ENCODE peak calls at places on chromosomes 4 and X, in nine cellular contexts. One of them, this sample, is unnamed.

GRCh38 chr4:47668810-47669408 is 169.0 kb downstream of the CORIN start:
- DNase-seq in NB4: peak; percentile 67
- DNase-seq in psoas muscle: no peak
- DNase-seq in mesothelial cell of epicardium: no peak
- DNase-seq in brain microvascular endothelial cell: peak; percentile 53
- DNase-seq in suprapubic skin: no peak
- DNase-seq in upper lobe of right lung: no peak
- DNase-seq in hepatocyte: peak; percentile 70
- DNase-seq in AG09319: peak; percentile 29
- DNase-seq in this sample: no peak

GRCh38 chr4:175745340-175745739 is 66.7 kb downstream of the GPM6A start:
- DNase-seq in NB4: no peak
- DNase-seq in psoas muscle: no peak
- DNase-seq in mesothelial cell of epicardium: no peak
- DNase-seq in brain microvascular endothelial cell: no peak
- DNase-seq in suprapubic skin: no peak
- DNase-seq in upper lobe of right lung: no peak
- DNase-seq in hepatocyte: no peak
- DNase-seq in AG09319: no peak
- DNase-seq in this sample: no peak

GRCh38 chr4:52915730-52916129 is 53.6 kb downstream of the RASL11B start:
- DNase-seq in NB4: no peak
- DNase-seq in psoas muscle: no peak
- DNase-seq in mesothelial cell of epicardium: no peak
- DNase-seq in brain microvascular endothelial cell: no peak
- DNase-seq in suprapubic skin: no peak
- DNase-seq in upper lobe of right lung: no peak
- DNase-seq in hepatocyte: no peak
- DNase-seq in AG09319: no peak
- DNase-seq in this sample: no peak

GRCh38 chrX:120749141-120749846 is 119.4 kb upstream of the C1GALT1C1 start:
- DNase-seq in NB4: peak; percentile 51
- DNase-seq in psoas muscle: no peak
- DNase-seq in mesothelial cell of epicardium: no peak
- DNase-seq in brain microvascular endothelial cell: no peak
- DNase-seq in suprapubic skin: no peak
- DNase-seq in upper lobe of right lung: no peak
- DNase-seq in hepatocyte: no peak
- DNase-seq in AG09319: no peak
- DNase-seq in this sample: no peak

GRCh38 chr4:82629238-82630000 is 67.6 kb upstream of the TMEM150C start:
- DNase-seq in NB4: no peak
- DNase-seq in psoas muscle: no peak
- DNase-seq in mesothelial cell of epicardium: no peak
- DNase-seq in brain microvascular endothelial cell: no peak
- DNase-seq in suprapubic skin: no peak
- DNase-seq in upper lobe of right lung: no peak
- DNase-seq in hepatocyte: no peak
- DNase-seq in AG09319: no peak
- DNase-seq in this sample: no peak

GRCh38 chr4:71231073-71231752 is 107.6 kb upstream of the SLC4A4 start:
- DNase-seq in NB4: no peak
- DNase-seq in psoas muscle: peak; percentile 86
- DNase-seq in mesothelial cell of epicardium: no peak
- DNase-seq in brain microvascular endothelial cell: peak; percentile 33
- DNase-seq in suprapubic skin: peak; percentile 78
- DNase-seq in upper lobe of right lung: peak; percentile 93
- DNase-seq in hepatocyte: peak; percentile 33
- DNase-seq in AG09319: peak; percentile 73
- DNase-seq in this sample: no peak

GRCh38 chr4:58061967-58062366 is 951.8 kb upstream of the IGFBP7 start:
- DNase-seq in NB4: peak; percentile 15
- DNase-seq in psoas muscle: no peak
- DNase-seq in mesothelial cell of epicardium: no peak
- DNase-seq in brain microvascular endothelial cell: no peak
- DNase-seq in suprapubic skin: no peak
- DNase-seq in upper lobe of right lung: no peak
- DNase-seq in hepatocyte: no peak
- DNase-seq in AG09319: no peak
- DNase-seq in this sample: no peak

GRCh38 chr4:185144601-185145240 is 1.7 kb downstream of the SLC25A4 start:
- DNase-seq in NB4: no peak
- DNase-seq in psoas muscle: peak; percentile 23
- DNase-seq in mesothelial cell of epicardium: no peak
- DNase-seq in brain microvascular endothelial cell: no peak
- DNase-seq in suprapubic skin: no peak
- DNase-seq in upper lobe of right lung: no peak
- DNase-seq in hepatocyte: no peak
- DNase-seq in AG09319: no peak
- DNase-seq in this sample: no peak

GRCh38 chr4:174503079-174503724 is 19.1 kb downstream of the HPGD start:
- DNase-seq in NB4: no peak
- DNase-seq in psoas muscle: no peak
- DNase-seq in mesothelial cell of epicardium: no peak
- DNase-seq in brain microvascular endothelial cell: no peak
- DNase-seq in suprapubic skin: no peak
- DNase-seq in upper lobe of right lung: no peak
- DNase-seq in hepatocyte: no peak
- DNase-seq in AG09319: no peak
- DNase-seq in this sample: no peak
- TF ChIP-seq CTCF in NB4: no peak
- TF ChIP-seq CTCF in psoas muscle: no peak
- TF ChIP-seq CTCF in mesothelial cell of epicardium: no peak
- TF ChIP-seq CTCF in brain microvascular endothelial cell: no peak
- TF ChIP-seq CTCF in suprapubic skin: no peak
- TF ChIP-seq CTCF in upper lobe of right lung: no peak
- TF ChIP-seq CTCF in hepatocyte: no peak
- TF ChIP-seq CTCF in AG09319: no peak
- TF ChIP-seq CTCF in this sample: no peak

DNA sequence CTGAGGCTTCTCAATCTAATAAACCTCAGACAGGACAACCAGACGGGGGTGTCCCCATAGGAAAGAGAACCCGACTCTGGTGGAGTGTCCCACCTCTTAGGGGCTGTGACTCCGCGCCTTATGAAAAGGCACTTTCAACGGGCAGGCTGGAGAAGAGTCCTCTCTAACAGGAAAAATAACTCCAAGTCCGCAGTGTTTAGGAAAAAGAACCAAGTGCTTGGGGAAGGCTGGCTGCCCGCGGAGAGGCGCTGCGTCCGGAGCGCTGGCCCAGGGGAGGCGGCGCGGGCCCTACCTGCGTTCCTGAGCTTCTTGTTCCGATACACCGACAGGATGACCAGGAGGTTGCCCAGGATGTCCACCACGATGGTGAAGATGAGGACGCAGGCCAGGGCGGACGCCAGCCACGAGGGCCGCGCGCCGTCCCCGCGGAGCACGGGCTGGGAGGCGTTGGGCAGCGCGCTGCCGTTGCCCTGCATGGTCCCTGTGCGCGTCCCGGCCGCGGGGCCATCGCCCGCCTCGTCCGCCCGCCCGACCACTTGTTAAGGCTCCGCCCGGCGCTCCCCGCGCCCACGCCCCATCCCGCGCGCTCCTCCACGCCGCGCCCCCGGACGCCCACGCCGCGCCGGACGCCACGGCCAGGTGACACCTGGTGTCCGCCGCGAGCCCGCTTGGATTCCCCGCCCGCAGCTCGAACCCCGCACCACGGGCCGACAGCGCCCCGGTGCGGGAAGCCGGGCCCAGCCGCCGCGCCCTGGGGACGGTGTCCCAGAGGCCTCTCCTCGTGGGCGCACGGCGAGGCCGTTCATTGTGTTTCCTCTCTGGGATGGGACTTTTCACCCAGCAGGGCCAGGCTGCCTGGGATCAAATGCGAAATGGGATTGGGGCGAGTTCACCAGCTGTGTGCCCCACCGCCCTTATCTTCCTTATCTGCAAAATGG is at the start of gene MTNR1A:
- DNase-seq in NB4: no peak
- DNase-seq in psoas muscle: no peak
- DNase-seq in mesothelial cell of epicardium: peak; percentile 46
- DNase-seq in brain microvascular endothelial cell: no peak
- DNase-seq in suprapubic skin: no peak
- DNase-seq in upper lobe of right lung: no peak
- DNase-seq in hepatocyte: peak; percentile 48
- DNase-seq in AG09319: no peak
- DNase-seq in this sample: no peak
- TF ChIP-seq CTCF in NB4: no peak
- TF ChIP-seq CTCF in psoas muscle: no peak
- TF ChIP-seq CTCF in mesothelial cell of epicardium: no peak
- TF ChIP-seq CTCF in brain microvascular endothelial cell: no peak
- TF ChIP-seq CTCF in suprapubic skin: no peak
- TF ChIP-seq CTCF in upper lobe of right lung: no peak
- TF ChIP-seq CTCF in hepatocyte: no peak
- TF ChIP-seq CTCF in AG09319: no peak
- TF ChIP-seq CTCF in this sample: peak; percentile 59

DNA sequence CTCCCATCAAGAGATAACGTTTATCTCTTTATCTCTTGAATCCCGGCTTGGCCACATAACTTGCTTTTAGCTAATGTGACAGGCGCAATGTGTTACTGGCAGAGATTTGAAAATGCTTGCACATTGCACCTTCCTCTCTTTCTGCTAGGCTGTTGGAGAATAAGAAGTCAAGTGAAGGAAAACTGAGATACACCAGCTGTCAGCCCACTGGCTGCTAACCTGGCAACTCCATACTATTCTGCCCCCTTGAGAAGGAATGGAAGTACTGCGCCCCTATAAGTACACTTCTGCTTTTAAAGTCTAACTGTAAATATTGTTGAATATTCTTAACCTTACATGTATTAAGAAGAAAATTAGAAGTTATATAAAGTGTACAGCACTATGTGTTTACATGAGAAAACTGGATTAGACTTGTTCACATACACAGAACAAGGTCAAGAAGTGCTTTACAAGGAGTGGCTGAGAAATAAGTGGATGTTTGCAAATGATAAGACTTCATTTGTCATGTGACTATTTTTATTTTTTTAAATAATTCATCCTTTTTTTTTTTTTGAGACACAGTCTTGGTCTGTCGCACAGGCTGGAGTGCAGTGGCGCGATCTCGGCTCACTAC is 424.5 kb upstream of the CTSO start:
- DNase-seq in NB4: peak; percentile 45
- DNase-seq in psoas muscle: no peak
- DNase-seq in mesothelial cell of epicardium: no peak
- DNase-seq in brain microvascular endothelial cell: peak; percentile 38
- DNase-seq in suprapubic skin: no peak
- DNase-seq in upper lobe of right lung: no peak
- DNase-seq in hepatocyte: peak; percentile 58
- DNase-seq in AG09319: no peak
- DNase-seq in this sample: no peak
- TF ChIP-seq CTCF in NB4: peak; percentile 19
- TF ChIP-seq CTCF in psoas muscle: peak; percentile 13
- TF ChIP-seq CTCF in mesothelial cell of epicardium: peak; percentile 34
- TF ChIP-seq CTCF in brain microvascular endothelial cell: peak; percentile 51
- TF ChIP-seq CTCF in suprapubic skin: no peak
- TF ChIP-seq CTCF in upper lobe of right lung: no peak
- TF ChIP-seq CTCF in hepatocyte: peak; percentile 56
- TF ChIP-seq CTCF in AG09319: peak; percentile 46
- TF ChIP-seq CTCF in this sample: peak; percentile 76

DNA sequence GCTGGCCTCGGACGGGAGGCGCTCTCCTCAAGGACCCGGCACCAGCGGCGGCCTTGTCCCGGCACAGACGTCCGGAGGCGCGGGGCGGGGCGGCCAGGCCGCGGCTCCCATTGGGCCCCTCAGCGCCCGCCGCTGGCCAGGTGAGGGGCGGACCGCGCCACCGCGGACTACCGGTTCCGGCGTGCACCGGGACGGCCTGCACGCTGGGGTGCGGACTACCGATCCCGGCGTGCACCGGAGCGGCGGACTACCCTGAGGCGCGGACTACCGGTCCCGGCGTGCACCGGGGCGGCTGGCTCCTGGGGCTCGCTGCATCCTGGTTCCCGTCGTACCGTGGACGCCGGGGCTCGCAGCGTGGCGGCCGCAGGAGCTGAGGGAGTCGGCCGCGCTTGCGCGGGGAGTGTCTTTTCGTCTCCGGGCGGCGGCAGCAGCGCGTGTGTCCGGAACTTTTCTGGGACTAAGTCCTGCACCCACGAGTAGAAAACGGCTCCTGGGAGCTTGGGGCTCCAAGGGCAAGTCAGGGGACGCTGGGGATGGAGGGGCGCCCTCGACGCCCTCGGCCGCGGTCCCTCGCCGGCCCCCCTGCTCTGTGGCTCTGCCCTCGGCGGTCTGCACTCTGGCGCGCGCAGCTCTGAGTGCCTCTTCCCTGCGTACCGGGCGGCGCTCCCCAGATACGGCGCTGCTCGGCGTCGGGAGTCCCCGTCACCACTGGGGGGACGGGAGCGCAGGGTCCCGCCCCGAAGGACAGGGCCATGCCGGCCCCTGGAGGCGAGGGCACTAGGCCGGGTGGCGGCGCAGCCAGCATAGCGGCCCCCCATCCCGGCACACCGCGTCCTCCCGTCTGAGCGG is at the start of gene LETM1:
- DNase-seq in NB4: peak; percentile 100
- DNase-seq in psoas muscle: peak; percentile 97
- DNase-seq in mesothelial cell of epicardium: peak; percentile 91
- DNase-seq in brain microvascular endothelial cell: peak; percentile 88
- DNase-seq in suprapubic skin: peak; percentile 96
- DNase-seq in upper lobe of right lung: peak; percentile 99
- DNase-seq in hepatocyte: peak; percentile 98
- DNase-seq in AG09319: peak; percentile 90
- DNase-seq in this sample: peak; percentile 99
- TF ChIP-seq CTCF in NB4: peak; percentile 18
- TF ChIP-seq CTCF in psoas muscle: peak; percentile 7
- TF ChIP-seq CTCF in mesothelial cell of epicardium: no peak
- TF ChIP-seq CTCF in brain microvascular endothelial cell: no peak
- TF ChIP-seq CTCF in suprapubic skin: no peak
- TF ChIP-seq CTCF in upper lobe of right lung: no peak
- TF ChIP-seq CTCF in hepatocyte: no peak
- TF ChIP-seq CTCF in AG09319: no peak
- TF ChIP-seq CTCF in this sample: peak; percentile 37

This sample was measured in chondrocyte.